ENCODE peak calls at places on chromosomes 16 and 17, in four cellular contexts. Z is nephron progenitor cell; X is psoas muscle; E is CD8-positive, alpha-beta T cell. R is an unnamed sample.

GRCh38 chr16:27421961-27422740 is 20.2 kb downstream of the IL21R start:
- DNase-seq in Z (no peak), X (no peak), E (no peak), R (no peak)

GRCh38 chr17:1783834-1784611 is 22.2 kb downstream of the SERPINF1 start:
- DNase-seq in Z (no peak), E (no peak), X (peak), R (peak)

GRCh38 chr17:7774037-7774659 is 56.6 kb downstream of the DNAH2 start:
- DNase-seq in Z (no peak), X (no peak), E (no peak), R (no peak)

GRCh38 chr16:84318091-84318975 is 23.7 kb downstream of the WFDC1 start:
- DNase-seq in Z (no peak), E (no peak), X (no peak), R (no peak)

GRCh38 chr16:58836427-58836826 is 102.3 kb upstream of the GOT2 start:
- DNase-seq in Z (no peak), X (no peak), E (no peak), R (no peak)

GRCh38 chr16:29653436-29653835 is 9.6 kb upstream of the SPN start:
- DNase-seq in X (no peak), E (no peak), Z (no peak), R (no peak)

GRCh38 chr17:64095144-64095882 is 34.6 kb downstream of the ERN1 start:
- DNase-seq in X (no peak), E (no peak), Z (no peak), R (no peak)

GRCh38 chr16:50644730-50645129 is 36.4 kb downstream of the SNX20 start:
- DNase-seq in X (no peak), E (peak), Z (no peak), R (peak)

GRCh38 chr16:85687651-85688471 is 893 bp downstream of the GINS2 start:
- DNase-seq in Z (no peak), X (no peak), E (no peak), R (no peak)

GRCh38 chr17:901964-902363 is 77.6 kb downstream of the NXN start:
- DNase-seq in X (peak), E (no peak), Z (no peak), R (no peak)

GRCh38 chr16:22848451-22848850 is 34.5 kb downstream of the HS3ST2 start:
- DNase-seq in Z (no peak), X (no peak), E (no peak), R (no peak)

GRCh38 chr17:19654342-19654886 is 5.9 kb downstream of the ALDH3A2 start:
- DNase-seq in E (no peak), X (no peak), Z (no peak), R (no peak)

GRCh38 chr16:47037746-47038458 is 64.4 kb upstream of the DNAJA2 start:
- DNase-seq in X (peak), Z (peak), E (peak), R (peak)

GRCh38 chr17:42135664-42136653 is 13.4 kb downstream of the HSPB9 start:
- DNase-seq in X (no peak), E (no peak), Z (no peak), R (no peak)

GRCh38 chr17:31068291-31068690 is 26.5 kb upstream of the NF1 start:
- DNase-seq in X (no peak), E (peak), Z (no peak), R (peak)

GRCh38 chr17:50865060-50865867 is 890 bp downstream of the TOB1 start:
- DNase-seq in X (peak), E (peak), Z (peak), R (peak)

GRCh38 chr16:46658925-46659324 is 30.1 kb downstream of the VPS35 start:
- DNase-seq in X (peak), Z (no peak), E (no peak), R (peak)

GRCh38 chr17:67680445-67681224 is 37.1 kb upstream of the NOL11 start:
- DNase-seq in Z (no peak), E (no peak), X (no peak), R (no peak)

GRCh38 chr16:75928295-75928694 is 202.0 kb upstream of the CPHXL start:
- DNase-seq in E (no peak), X (no peak), Z (no peak), R (no peak)

GRCh38 chr17:61484174-61484573 is 32.0 kb downstream of the TBX4 start:
- DNase-seq in X (no peak), E (no peak), Z (no peak), R (no peak)

GRCh38 chr17:45955326-45955725 is 43.7 kb upstream of the STH start:
- DNase-seq in X (no peak), Z (no peak), E (no peak), R (no peak)

GRCh38 chr17:27457731-27458523 is 1.7 kb downstream of the KSR1 start:
- DNase-seq in E (no peak), Z (peak), X (no peak), R (peak)

GRCh38 chr16:53052519-53053501 is at the start of gene CHD9NB:
- DNase-seq in Z (no peak), E (no peak), X (no peak), R (peak)

GRCh38 chr17:65797809-65798208 is 236.4 kb upstream of the AXIN2 start:
- DNase-seq in Z (peak), X (no peak), E (peak), R (no peak)

GRCh38 chr17:80673152-80673920 is 128.7 kb downstream of the RPTOR start:
- DNase-seq in Z (no peak), X (no peak), E (no peak), R (no peak)

GRCh38 chr17:47896672-47897490 is 845 bp downstream of the SP2 start:
- DNase-seq in Z (no peak), E (no peak), X (no peak), R (no peak)

GRCh38 chr17:50672831-50673551 is 34.7 kb downstream of the ANKRD40 start:
- DNase-seq in E (no peak), Z (no peak), X (peak), R (no peak)

GRCh38 chr17:78999947-79000395 is 9.6 kb downstream of the CANT1 start:
- DNase-seq in E (no peak), X (no peak), Z (no peak), R (peak)

GRCh38 chr16:22897184-22897583 is 83.2 kb downstream of the HS3ST2 start:
- DNase-seq in Z (no peak), E (no peak), X (no peak), R (no peak)

GRCh38 chr17:67994827-67995567 is 1.3 kb downstream of the C17orf58 start:
- DNase-seq in X (no peak), E (no peak), Z (no peak), R (no peak)

GRCh38 chr17:50840311-50840851 is 5.0 kb downstream of the WFIKKN2 start:
- DNase-seq in E (no peak), X (no peak), Z (no peak), R (peak)

GRCh38 chr17:63116967-63117366 is 150.9 kb downstream of the TANC2 start:
- DNase-seq in Z (peak), E (no peak), X (no peak), R (no peak)

GRCh38 chr16:4688674-4689045 is 4.7 kb upstream of the NUDT16L1 start:
- DNase-seq in E (no peak), X (no peak), Z (no peak), R (no peak)

GRCh38 chr16:83967838-83968482 is at the start of gene NECAB2:
- DNase-seq in Z (peak), E (no peak), X (peak), R (peak)

DNA sequence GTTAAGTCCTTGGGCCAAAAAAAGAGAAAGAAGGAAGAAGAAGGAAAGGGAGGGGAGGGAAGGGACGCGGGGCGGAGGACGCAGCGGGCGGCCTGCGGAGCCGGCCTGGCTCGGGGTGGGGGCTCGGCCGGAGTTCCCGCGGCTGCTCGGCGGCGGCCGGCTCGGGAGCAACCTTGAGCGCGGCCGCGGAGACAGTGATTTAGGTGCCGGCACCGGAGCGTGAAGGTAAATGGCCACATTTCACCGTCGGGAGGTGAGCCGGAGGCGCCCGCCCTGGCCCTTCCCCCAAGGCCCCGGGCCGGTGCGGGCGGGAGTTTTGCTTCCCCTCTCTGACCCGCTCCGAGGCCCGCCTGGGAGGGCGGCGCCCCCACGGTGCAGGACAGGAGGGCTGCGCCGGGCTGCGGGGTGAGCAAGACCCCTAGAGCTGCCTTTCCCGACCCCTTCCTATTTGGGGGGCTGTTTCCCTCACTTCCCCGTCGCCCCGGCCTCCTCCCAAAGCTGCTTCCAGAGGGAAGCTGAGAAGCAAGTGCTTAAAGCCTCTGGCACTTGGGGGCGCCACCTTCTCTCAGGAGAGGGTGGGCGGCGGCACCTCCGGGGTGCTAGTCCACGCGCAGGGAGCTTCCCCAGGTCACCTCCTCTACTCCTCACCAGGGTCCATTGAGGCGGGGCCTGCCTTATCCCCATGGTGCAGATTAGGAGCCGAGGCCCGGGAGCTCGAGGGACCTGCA is 56.5 kb downstream of the MRM1 start:
- DNase-seq in X (no peak), Z (peak), E (no peak), R (peak)
- TF ChIP-seq CTCF in X (no peak), Z (peak), E (no peak), R (no peak)

DNA sequence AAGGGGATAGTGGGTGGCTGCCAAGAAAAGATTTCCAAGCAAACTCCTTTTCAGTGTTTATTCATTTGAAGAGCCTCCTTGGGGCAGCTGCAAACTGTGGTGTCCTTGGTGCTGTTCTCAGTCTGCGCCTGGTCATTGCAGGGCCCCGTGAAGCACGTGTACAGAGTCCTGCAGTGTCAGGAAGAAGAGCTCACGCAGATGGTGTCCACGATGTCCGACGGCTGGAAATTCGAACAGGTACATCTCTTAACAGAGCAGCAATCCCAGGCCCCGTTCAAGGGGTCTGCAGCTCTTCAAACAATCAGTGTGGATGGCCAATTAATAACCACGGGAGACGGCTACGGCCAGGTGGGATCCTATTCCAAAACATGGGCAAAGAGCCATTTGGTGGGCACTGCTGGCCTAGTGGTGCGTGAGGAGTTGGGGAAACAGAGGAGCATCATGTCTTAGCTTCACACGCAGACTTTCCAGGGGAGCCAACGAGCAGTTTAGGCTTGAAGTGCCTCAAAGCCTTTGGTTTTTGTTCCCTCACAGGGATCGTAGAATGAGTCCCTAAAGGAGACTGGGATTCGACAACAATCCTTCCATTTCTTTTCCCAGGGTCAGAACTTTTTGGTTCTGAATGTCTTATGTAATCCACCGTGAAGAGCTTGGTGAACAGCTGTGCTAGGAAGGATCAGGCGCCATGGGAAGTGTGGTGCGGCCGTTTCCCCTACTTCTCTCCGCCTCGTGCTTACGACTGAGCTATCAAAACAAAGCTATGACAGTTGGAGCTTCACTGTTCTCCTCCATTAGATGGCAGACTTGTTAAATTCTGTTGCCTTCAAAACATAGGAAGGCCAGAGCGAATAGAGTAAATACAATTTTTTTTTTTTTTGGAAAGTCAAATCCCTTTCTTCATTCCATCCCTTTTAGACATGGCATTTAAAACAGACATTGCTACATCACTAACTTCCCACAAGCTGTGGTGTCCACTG is 12.6 kb downstream of the KCTD2 start:
- DNase-seq in X (no peak), E (no peak), Z (no peak), R (peak)
- TF ChIP-seq CTCF in X (peak), E (peak), Z (peak), R (peak)

DNA sequence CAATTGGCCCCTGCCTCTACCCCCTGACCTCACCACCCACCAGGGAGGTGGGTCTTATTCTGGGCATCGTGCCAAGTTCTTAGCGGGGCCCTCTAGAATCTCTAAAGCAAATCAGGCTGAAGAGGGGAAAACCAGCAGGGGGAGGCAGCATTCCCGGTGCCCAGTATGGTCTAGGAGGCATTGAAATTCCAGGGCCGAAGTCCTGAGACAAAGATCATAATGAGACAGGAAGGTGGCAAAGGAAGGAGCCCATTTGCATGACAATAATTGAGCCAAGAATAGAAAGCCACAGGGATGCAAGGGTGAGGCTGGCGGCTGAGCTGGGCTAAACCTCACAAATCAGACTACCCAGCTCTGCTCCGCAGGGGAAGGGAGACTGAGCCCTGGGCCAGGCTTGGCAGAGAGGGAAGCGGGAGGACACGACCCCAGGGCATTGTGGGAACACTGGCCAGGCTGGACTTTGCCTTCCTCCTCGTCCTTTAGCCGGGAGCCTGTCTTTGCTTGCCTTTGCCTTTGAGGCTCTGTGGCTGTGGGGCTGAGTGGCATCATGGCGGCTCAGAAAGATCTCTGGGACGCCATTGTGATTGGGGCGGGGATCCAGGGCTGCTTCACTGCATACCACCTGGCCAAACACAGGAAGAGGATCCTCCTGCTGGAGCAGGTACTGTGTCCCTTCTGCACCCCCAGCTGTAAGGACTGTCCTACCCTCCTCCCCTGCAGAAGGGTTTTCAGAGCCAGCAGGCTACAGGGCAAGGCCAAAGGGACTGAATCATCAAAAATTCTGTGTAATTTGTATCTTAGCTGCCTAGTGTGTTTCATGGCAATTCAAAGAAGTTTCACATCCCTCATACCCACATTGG is at the start of gene PIPOX:
- DNase-seq in Z (no peak), E (no peak), X (no peak), R (peak)
- TF ChIP-seq CTCF in Z (no peak), E (no peak), X (no peak), R (no peak)

DNA sequence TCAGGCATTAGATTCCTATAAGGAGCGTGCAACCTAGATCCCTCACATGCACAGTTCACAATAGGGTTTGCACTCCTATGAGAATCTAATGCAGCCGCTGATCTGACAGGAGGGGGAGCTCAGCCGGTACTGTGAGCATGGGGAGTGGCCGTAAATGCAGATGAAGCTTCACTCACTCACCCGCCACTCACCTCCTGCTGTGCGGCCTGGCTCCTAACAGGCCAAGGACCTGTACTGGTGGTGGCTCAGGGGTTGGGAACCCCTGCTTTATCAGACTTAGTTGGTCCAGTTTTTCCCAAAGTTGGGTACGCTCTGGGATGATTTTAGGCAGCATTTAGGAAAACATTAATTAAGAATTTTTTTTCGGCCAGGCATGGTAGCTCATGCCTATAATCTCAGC is 103.8 kb downstream of the MARF1 start:
- DNase-seq in X (no peak), E (no peak), Z (peak), R (no peak)
- TF ChIP-seq CTCF in X (no peak), E (no peak), Z (no peak), R (no peak)

R was measured in GM13976.